ENCODE peak calls at places on chromosomes 16 and 17, in seven cellular contexts. One of them, this sample, is unnamed.

GRCh38 chr17:61129876-61130275 is 269.8 kb upstream of the TBX2 start:
- DNase-seq in chondrocyte: no peak
- DNase-seq in mesothelial cell of epicardium: no peak
- DNase-seq in mucosa of descending colon: no peak
- DNase-seq in left ventricle myocardium inferior: no peak
- DNase-seq in choroid plexus epithelial cell: no peak
- DNase-seq in SW480: no peak
- DNase-seq in this sample: no peak

GRCh38 chr17:39208136-39208535 is 8.1 kb downstream of the RPL19 start:
- DNase-seq in mucosa of descending colon: no peak
- DNase-seq in SW480: no peak
- DNase-seq in mesothelial cell of epicardium: no peak
- DNase-seq in left ventricle myocardium inferior: no peak
- DNase-seq in chondrocyte: no peak
- DNase-seq in choroid plexus epithelial cell: no peak
- DNase-seq in this sample: no peak

GRCh38 chr17:75891022-75891604 is 5.6 kb downstream of the TRIM65 start:
- DNase-seq in choroid plexus epithelial cell: no peak
- DNase-seq in SW480: no peak
- DNase-seq in chondrocyte: no peak
- DNase-seq in left ventricle myocardium inferior: no peak
- DNase-seq in mesothelial cell of epicardium: no peak
- DNase-seq in mucosa of descending colon: no peak
- DNase-seq in this sample: no peak

GRCh38 chr17:70378005-70378404 is 208.7 kb downstream of the KCNJ2 start:
- DNase-seq in SW480: no peak
- DNase-seq in chondrocyte: no peak
- DNase-seq in choroid plexus epithelial cell: no peak
- DNase-seq in mucosa of descending colon: no peak
- DNase-seq in mesothelial cell of epicardium: no peak
- DNase-seq in left ventricle myocardium inferior: no peak
- DNase-seq in this sample: no peak

GRCh38 chr17:82281502-82282238 is 8.2 kb upstream of the CSNK1D start:
- DNase-seq in left ventricle myocardium inferior: no peak
- DNase-seq in mesothelial cell of epicardium: no peak
- DNase-seq in SW480: peak; percentile 91
- DNase-seq in mucosa of descending colon: peak; percentile 69
- DNase-seq in chondrocyte: no peak
- DNase-seq in choroid plexus epithelial cell: no peak
- DNase-seq in this sample: no peak

GRCh38 chr17:43855061-43855460 is 8.1 kb downstream of the CD300LG start:
- DNase-seq in choroid plexus epithelial cell: no peak
- DNase-seq in mucosa of descending colon: no peak
- DNase-seq in left ventricle myocardium inferior: no peak
- DNase-seq in chondrocyte: no peak
- DNase-seq in mesothelial cell of epicardium: no peak
- DNase-seq in SW480: no peak
- DNase-seq in this sample: no peak

GRCh38 chr17:82021728-82022309 is 859 bp downstream of the CENPX start:
- DNase-seq in chondrocyte: no peak
- DNase-seq in left ventricle myocardium inferior: no peak
- DNase-seq in choroid plexus epithelial cell: no peak
- DNase-seq in mucosa of descending colon: peak; percentile 80
- DNase-seq in SW480: peak; percentile 52
- DNase-seq in mesothelial cell of epicardium: no peak
- DNase-seq in this sample: peak; percentile 38

GRCh38 chr17:10177131-10177920 is 21.1 kb downstream of the GAS7 start:
- DNase-seq in choroid plexus epithelial cell: no peak
- DNase-seq in mucosa of descending colon: no peak
- DNase-seq in SW480: no peak
- DNase-seq in mesothelial cell of epicardium: no peak
- DNase-seq in left ventricle myocardium inferior: no peak
- DNase-seq in chondrocyte: no peak
- DNase-seq in this sample: no peak

GRCh38 chr17:7107012-7107754 is 7.4 kb downstream of the ASGR2 start:
- DNase-seq in left ventricle myocardium inferior: no peak
- DNase-seq in chondrocyte: no peak
- DNase-seq in choroid plexus epithelial cell: no peak
- DNase-seq in SW480: no peak
- DNase-seq in mucosa of descending colon: no peak
- DNase-seq in mesothelial cell of epicardium: no peak
- DNase-seq in this sample: no peak

GRCh38 chr16:80055831-80056230 is 455.3 kb upstream of the MAF start:
- DNase-seq in choroid plexus epithelial cell: no peak
- DNase-seq in chondrocyte: no peak
- DNase-seq in SW480: no peak
- DNase-seq in mucosa of descending colon: no peak
- DNase-seq in mesothelial cell of epicardium: no peak
- DNase-seq in left ventricle myocardium inferior: no peak
- DNase-seq in this sample: no peak

GRCh38 chr17:74042744-74043486 is 160.6 kb upstream of the RPL38 start:
- DNase-seq in choroid plexus epithelial cell: peak; percentile 72
- DNase-seq in SW480: peak; percentile 87
- DNase-seq in left ventricle myocardium inferior: no peak
- DNase-seq in mucosa of descending colon: no peak
- DNase-seq in chondrocyte: no peak
- DNase-seq in mesothelial cell of epicardium: no peak
- DNase-seq in this sample: no peak

GRCh38 chr16:17396762-17397498 is 73.8 kb downstream of the XYLT1 start:
- DNase-seq in left ventricle myocardium inferior: no peak
- DNase-seq in choroid plexus epithelial cell: peak; percentile 56
- DNase-seq in SW480: no peak
- DNase-seq in mucosa of descending colon: no peak
- DNase-seq in mesothelial cell of epicardium: no peak
- DNase-seq in chondrocyte: no peak
- DNase-seq in this sample: no peak

GRCh38 chr16:17705847-17706246 is 235.1 kb upstream of the XYLT1 start:
- DNase-seq in choroid plexus epithelial cell: no peak
- DNase-seq in SW480: no peak
- DNase-seq in chondrocyte: no peak
- DNase-seq in mesothelial cell of epicardium: no peak
- DNase-seq in mucosa of descending colon: no peak
- DNase-seq in left ventricle myocardium inferior: no peak
- DNase-seq in this sample: no peak

GRCh38 chr17:35167666-35168065 is 20.0 kb downstream of the UNC45B start:
- DNase-seq in chondrocyte: no peak
- DNase-seq in mucosa of descending colon: no peak
- DNase-seq in choroid plexus epithelial cell: peak; percentile 9
- DNase-seq in SW480: no peak
- DNase-seq in mesothelial cell of epicardium: no peak
- DNase-seq in left ventricle myocardium inferior: no peak
- DNase-seq in this sample: no peak

GRCh38 chr17:67401598-67402504 is 24.8 kb downstream of the PITPNC1 start:
- DNase-seq in left ventricle myocardium inferior: no peak
- DNase-seq in choroid plexus epithelial cell: no peak
- DNase-seq in mesothelial cell of epicardium: no peak
- DNase-seq in SW480: no peak
- DNase-seq in mucosa of descending colon: no peak
- DNase-seq in chondrocyte: no peak
- DNase-seq in this sample: no peak

GRCh38 chr17:57009737-57010445 is 32.0 kb downstream of the SCPEP1 start:
- DNase-seq in left ventricle myocardium inferior: peak; percentile 25
- DNase-seq in mucosa of descending colon: no peak
- DNase-seq in SW480: peak; percentile 57
- DNase-seq in chondrocyte: no peak
- DNase-seq in mesothelial cell of epicardium: no peak
- DNase-seq in choroid plexus epithelial cell: peak; percentile 69
- DNase-seq in this sample: peak; percentile 56

GRCh38 chr17:61641715-61642114 is 50.7 kb upstream of the NACA2 start:
- DNase-seq in mesothelial cell of epicardium: no peak
- DNase-seq in left ventricle myocardium inferior: no peak
- DNase-seq in choroid plexus epithelial cell: no peak
- DNase-seq in SW480: no peak
- DNase-seq in mucosa of descending colon: no peak
- DNase-seq in chondrocyte: no peak
- DNase-seq in this sample: no peak

GRCh38 chr16:89961920-89962319 is 13.4 kb downstream of the DEF8 start:
- DNase-seq in left ventricle myocardium inferior: no peak
- DNase-seq in mucosa of descending colon: no peak
- DNase-seq in SW480: no peak
- DNase-seq in mesothelial cell of epicardium: no peak
- DNase-seq in choroid plexus epithelial cell: no peak
- DNase-seq in chondrocyte: no peak
- DNase-seq in this sample: no peak

GRCh38 chr17:2937331-2938003 is 125.9 kb downstream of the OR1D5 start:
- DNase-seq in SW480: no peak
- DNase-seq in mesothelial cell of epicardium: no peak
- DNase-seq in mucosa of descending colon: no peak
- DNase-seq in chondrocyte: no peak
- DNase-seq in left ventricle myocardium inferior: no peak
- DNase-seq in choroid plexus epithelial cell: peak; percentile 23
- DNase-seq in this sample: no peak

GRCh38 chr16:77376358-77376757 is 58.5 kb downstream of the ADAMTS18 start:
- DNase-seq in mucosa of descending colon: no peak
- DNase-seq in SW480: no peak
- DNase-seq in choroid plexus epithelial cell: no peak
- DNase-seq in left ventricle myocardium inferior: no peak
- DNase-seq in mesothelial cell of epicardium: no peak
- DNase-seq in chondrocyte: no peak
- DNase-seq in this sample: no peak

GRCh38 chr17:46764335-46764708 is 54.2 kb downstream of the WNT3 start:
- DNase-seq in choroid plexus epithelial cell: no peak
- DNase-seq in mesothelial cell of epicardium: no peak
- DNase-seq in chondrocyte: no peak
- DNase-seq in SW480: no peak
- DNase-seq in left ventricle myocardium inferior: no peak
- DNase-seq in mucosa of descending colon: no peak
- DNase-seq in this sample: no peak

GRCh38 chr17:73189417-73190099 is 3.3 kb upstream of the COG1 start:
- DNase-seq in left ventricle myocardium inferior: no peak
- DNase-seq in mesothelial cell of epicardium: no peak
- DNase-seq in SW480: peak; percentile 72
- DNase-seq in chondrocyte: no peak
- DNase-seq in choroid plexus epithelial cell: peak; percentile 89
- DNase-seq in mucosa of descending colon: no peak
- DNase-seq in this sample: no peak

GRCh38 chr16:11211977-11212818 is 43.8 kb downstream of the SOCS1 start:
- DNase-seq in mesothelial cell of epicardium: no peak
- DNase-seq in left ventricle myocardium inferior: no peak
- DNase-seq in chondrocyte: no peak
- DNase-seq in SW480: no peak
- DNase-seq in mucosa of descending colon: no peak
- DNase-seq in choroid plexus epithelial cell: no peak
- DNase-seq in this sample: no peak

GRCh38 chr17:77694391-77695363 is 263.8 kb upstream of the TNRC6C start:
- DNase-seq in SW480: no peak
- DNase-seq in mucosa of descending colon: no peak
- DNase-seq in choroid plexus epithelial cell: no peak
- DNase-seq in left ventricle myocardium inferior: no peak
- DNase-seq in chondrocyte: peak; percentile 58
- DNase-seq in mesothelial cell of epicardium: no peak
- DNase-seq in this sample: no peak

GRCh38 chr17:75478508-75478907 is 22.1 kb downstream of the TMEM94 start:
- DNase-seq in left ventricle myocardium inferior: no peak
- DNase-seq in mucosa of descending colon: peak; percentile 25
- DNase-seq in SW480: no peak
- DNase-seq in mesothelial cell of epicardium: no peak
- DNase-seq in choroid plexus epithelial cell: peak; percentile 59
- DNase-seq in chondrocyte: no peak
- DNase-seq in this sample: no peak

GRCh38 chr16:11280616-11281522 is at the start of gene PRM1:
- DNase-seq in SW480: no peak
- DNase-seq in left ventricle myocardium inferior: no peak
- DNase-seq in mucosa of descending colon: no peak
- DNase-seq in mesothelial cell of epicardium: no peak
- DNase-seq in choroid plexus epithelial cell: no peak
- DNase-seq in chondrocyte: no peak
- DNase-seq in this sample: no peak

GRCh38 chr17:15896834-15897233 is 48.1 kb upstream of the ADORA2B start:
- DNase-seq in mesothelial cell of epicardium: no peak
- DNase-seq in chondrocyte: no peak
- DNase-seq in SW480: no peak
- DNase-seq in mucosa of descending colon: no peak
- DNase-seq in left ventricle myocardium inferior: no peak
- DNase-seq in choroid plexus epithelial cell: no peak
- DNase-seq in this sample: no peak

This sample was measured in DND-41.